ENCODE peak calls at places on chromosome 2, in five cellular contexts. I is mesothelial cell of epicardium; T is SHP77; A is kidney; J is activated CD4-positive, CD25-positive, alpha-beta regulatory T cell treated with anti-CD3 and anti-CD28 coated beads, Interleukin-2, amount 50 U/mL, for 72 hours. B is an unnamed sample.

GRCh38 chr2:157897106-157897971 is 21.2 kb upstream of the ACVR1 start:
- DNase-seq in I (no peak), A (no peak), J (peak), T (no peak), B (peak)

GRCh38 chr2:9018109-9018508 is 14.6 kb upstream of the MBOAT2 start:
- DNase-seq in A (no peak), T (no peak), J (no peak), I (no peak), B (no peak)

GRCh38 chr2:76953733-76954347 is 568.3 kb downstream of the LRRTM4 start:
- DNase-seq in T (peak), J (no peak), A (no peak), I (no peak), B (no peak)

GRCh38 chr2:159891917-159892691 is 94.1 kb upstream of the CD302 start:
- DNase-seq in T (no peak), I (no peak), J (no peak), A (no peak), B (no peak)

GRCh38 chr2:240952496-240953246 is 45.7 kb upstream of the SNED1 start:
- DNase-seq in T (no peak), I (no peak), J (peak), A (no peak), B (peak)

GRCh38 chr2:229856416-229856815 is 65.4 kb downstream of the TRIP12 start:
- DNase-seq in T (no peak), I (no peak), A (no peak), J (no peak), B (no peak)

GRCh38 chr2:2570871-2571270 is 239.8 kb upstream of the MYT1L start:
- DNase-seq in T (no peak), A (no peak), I (no peak), J (no peak), B (no peak)

GRCh38 chr2:218354850-218355443 is 1.7 kb upstream of the CATIP start:
- DNase-seq in I (no peak), J (no peak), A (peak), T (no peak), B (no peak)

GRCh38 chr2:241115361-241115760 is 13.3 kb upstream of the MTERF4 start:
- DNase-seq in J (no peak), A (no peak), I (no peak), T (no peak), B (no peak)

GRCh38 chr2:224110811-224111210 is 71.7 kb upstream of the SERPINE2 start:
- DNase-seq in T (no peak), I (no peak), J (no peak), A (no peak), B (no peak)

GRCh38 chr2:170204561-170204960 is 26.6 kb downstream of the MYO3B start:
- DNase-seq in T (no peak), A (no peak), I (no peak), J (no peak), B (no peak)

GRCh38 chr2:148303166-148303565 is 282.3 kb downstream of the MBD5 start:
- DNase-seq in I (no peak), J (no peak), A (no peak), T (no peak), B (no peak)

GRCh38 chr2:130337735-130338325 is 4.9 kb upstream of the IMP4 start:
- DNase-seq in T (no peak), J (no peak), A (no peak), I (no peak), B (no peak)

GRCh38 chr2:102718387-102719316 is 43.2 kb upstream of the TMEM182 start:
- DNase-seq in A (no peak), J (no peak), I (no peak), T (no peak), B (no peak)

GRCh38 chr2:7272180-7272579 is 355.0 kb downstream of the RNF144A start:
- DNase-seq in T (no peak), A (no peak), I (no peak), J (no peak), B (no peak)

GRCh38 chr2:24915796-24916195 is 4.2 kb downstream of the ADCY3 start:
- DNase-seq in A (no peak), T (no peak), J (no peak), I (no peak), B (no peak)

GRCh38 chr2:47187124-47187523 is 32.0 kb upstream of the STPG4 start:
- DNase-seq in J (no peak), I (no peak), A (no peak), T (no peak), B (no peak)

GRCh38 chr2:170339324-170339723 is 161.4 kb downstream of the MYO3B start:
- DNase-seq in I (no peak), A (no peak), J (no peak), T (no peak), B (no peak)

GRCh38 chr2:181203916-181204315 is 223.5 kb downstream of the UBE2E3 start:
- DNase-seq in T (no peak), I (no peak), J (no peak), A (no peak), B (no peak)

GRCh38 chr2:191386938-191387536 is 141.8 kb downstream of the MYO1B start:
- DNase-seq in I (no peak), A (no peak), J (no peak), T (no peak), B (no peak)

GRCh38 chr2:28958689-28959088 is 22.4 kb upstream of the TOGARAM2 start:
- DNase-seq in I (no peak), J (no peak), A (peak), T (peak), B (no peak)

GRCh38 chr2:130720036-130720435 is 8.8 kb upstream of the GPR148 start:
- DNase-seq in I (no peak), T (no peak), J (no peak), A (no peak), B (no peak)

GRCh38 chr2:178962152-178962551 is 87.8 kb downstream of the CCDC141 start:
- DNase-seq in J (no peak), T (no peak), I (no peak), A (no peak), B (no peak)

GRCh38 chr2:58710795-58711279 is 469.7 kb upstream of the FANCL start:
- DNase-seq in J (no peak), I (no peak), A (no peak), T (no peak), B (no peak)

GRCh38 chr2:123720760-123721159 is 304.3 kb upstream of the CNTNAP5 start:
- DNase-seq in T (no peak), I (no peak), A (no peak), J (no peak), B (no peak)

GRCh38 chr2:241584446-241584845 is 25.9 kb downstream of the BOK start:
- DNase-seq in T (no peak), J (no peak), A (peak), I (no peak), B (no peak)

GRCh38 chr2:153477096-153477555 is 1.4 kb downstream of the RPRM start:
- DNase-seq in I (peak), J (no peak), A (peak), T (peak), B (no peak)

GRCh38 chr2:43445248-43445647 is 150.6 kb downstream of the THADA start:
- DNase-seq in J (no peak), A (no peak), T (no peak), I (no peak), B (no peak)

GRCh38 chr2:45283764-45284620 is 274.7 kb upstream of the SIX2 start:
- DNase-seq in A (no peak), J (no peak), T (no peak), I (no peak), B (no peak)

GRCh38 chr2:241399941-241400922 is 44.1 kb downstream of the FARP2 start:
- DNase-seq in I (no peak), T (no peak), A (no peak), J (no peak), B (no peak)

GRCh38 chr2:127535422-127535901 is at the start of gene MYO7B:
- DNase-seq in J (no peak), A (peak), T (peak), I (no peak), B (no peak)

GRCh38 chr2:66490588-66491001 is 55.7 kb downstream of the MEIS1 start:
- DNase-seq in I (no peak), T (no peak), A (no peak), J (no peak), B (no peak)

GRCh38 chr2:215083146-215083545 is 55.3 kb downstream of the ABCA12 start:
- DNase-seq in A (no peak), J (no peak), I (no peak), T (no peak), B (no peak)

GRCh38 chr2:112944971-112945370 is 32.8 kb upstream of the IL36G start:
- DNase-seq in J (no peak), T (no peak), A (no peak), I (no peak), B (no peak)